ENCODE peak calls at places on chromosomes 5 and 9, in eight cellular contexts. W, K, F, S, U, Y, A and B are unnamed samples.

GRCh38 chr9:19378647-19379046 is 1.4 kb downstream of the RPS6 start:
- DNase-seq in W (no peak), K (no peak), F (no peak), S (no peak), U (no peak), Y (no peak), A (no peak), B (no peak)

GRCh38 chr5:179008667-179009066 is 13.5 kb upstream of the GRM6 start:
- DNase-seq in W (no peak), K (no peak), F (no peak), S (no peak), U (no peak), Y (no peak), A (no peak), B (no peak)

GRCh38 chr9:13444272-13444608 is 164.7 kb upstream of the MPDZ start:
- DNase-seq in W (no peak), K (no peak), F (no peak), S (no peak), U (no peak), Y (peak; percentile 40), A (no peak), B (no peak)

GRCh38 chr9:134534661-134535080 is 106.9 kb upstream of the COL5A1 start:
- DNase-seq in W (no peak), K (no peak), F (no peak), S (no peak), U (no peak), Y (no peak), A (no peak), B (no peak)

GRCh38 chr9:92747459-92748232 is 17.0 kb downstream of the BICD2 start:
- DNase-seq in W (no peak), K (no peak), F (no peak), S (peak; percentile 40), U (no peak), Y (no peak), A (no peak), B (peak; percentile 33)

GRCh38 chr5:115349001-115349817 is 52.8 kb upstream of the CCDC112 start:
- DNase-seq in W (peak; percentile 69), K (peak; percentile 2), F (peak; percentile 63), S (peak; percentile 96), U (no peak), Y (no peak), A (no peak), B (peak; percentile 62)

GRCh38 chr5:108919591-108920326 is 172.1 kb downstream of the FER start:
- DNase-seq in W (no peak), K (no peak), F (no peak), S (no peak), U (no peak), Y (no peak), A (no peak), B (no peak)

GRCh38 chr5:43312699-43313034 is 545 bp downstream of the HMGCS1 start:
- DNase-seq in W (no peak), K (no peak), F (peak; percentile 70), S (no peak), U (no peak), Y (no peak), A (no peak), B (no peak)

GRCh38 chr9:88387733-88388202 is 476 bp upstream of the SPIN1 start:
- DNase-seq in W (peak; percentile 9), K (peak; percentile 59), F (peak; percentile 35), S (peak; percentile 39), U (peak; percentile 81), Y (peak; percentile 63), A (no peak), B (peak; percentile 67)

GRCh38 chr9:128503870-128504269 is 649 bp upstream of the GLE1 start:
- DNase-seq in W (no peak), K (no peak), F (peak; percentile 36), S (peak; percentile 25), U (peak; percentile 64), Y (no peak), A (no peak), B (peak; percentile 64)

GRCh38 chr9:107039546-107039945 is 176.6 kb downstream of the ZNF462 start:
- DNase-seq in W (no peak), K (no peak), F (no peak), S (peak; percentile 80), U (no peak), Y (no peak), A (no peak), B (no peak)

GRCh38 chr9:107989544-107989943 is 500.0 kb upstream of the KLF4 start:
- DNase-seq in W (no peak), K (no peak), F (no peak), S (peak; percentile 52), U (no peak), Y (no peak), A (no peak), B (no peak)

GRCh38 chr5:174327896-174328295 is 282.4 kb downstream of the NSG2 start:
- DNase-seq in W (no peak), K (no peak), F (no peak), S (no peak), U (no peak), Y (no peak), A (no peak), B (no peak)

GRCh38 chr5:53403758-53404157 is 76.7 kb upstream of the FST start:
- DNase-seq in W (no peak), K (no peak), F (no peak), S (no peak), U (no peak), Y (no peak), A (no peak), B (no peak)

GRCh38 chr9:127980056-127980705 is 608 bp downstream of the EEIG1 start:
- DNase-seq in W (no peak), K (no peak), F (peak; percentile 77), S (no peak), U (peak; percentile 89), Y (no peak), A (peak; percentile 51), B (peak; percentile 76)

GRCh38 chr9:94097788-94098413 is 13.6 kb downstream of the PTPDC1 start:
- DNase-seq in W (peak; percentile 60), K (no peak), F (no peak), S (peak; percentile 96), U (no peak), Y (no peak), A (no peak), B (no peak)

GRCh38 chr5:77145666-77146065 is 58.6 kb upstream of the ZBED3 start:
- DNase-seq in W (peak; percentile 33), K (no peak), F (no peak), S (peak; percentile 75), U (no peak), Y (no peak), A (no peak), B (no peak)

GRCh38 chr5:176870110-176870591 is 29.0 kb downstream of the HK3 start:
- DNase-seq in W (no peak), K (no peak), F (peak; percentile 58), S (peak; percentile 58), U (no peak), Y (peak; percentile 25), A (no peak), B (peak; percentile 87)

GRCh38 chr5:41869150-41869738 is 981 bp downstream of the OXCT1 start:
- DNase-seq in W (no peak), K (no peak), F (peak; percentile 15), S (peak; percentile 49), U (no peak), Y (peak; percentile 76), A (no peak), B (peak; percentile 35)

GRCh38 chr9:120889606-120890396 is 12.8 kb upstream of the PHF19 start:
- DNase-seq in W (no peak), K (no peak), F (no peak), S (no peak), U (no peak), Y (no peak), A (no peak), B (no peak)

GRCh38 chr9:126307306-126308061 is 19.1 kb upstream of the MVB12B start:
- DNase-seq in W (no peak), K (peak; percentile 89), F (no peak), S (no peak), U (no peak), Y (peak; percentile 85), A (no peak), B (no peak)

GRCh38 chr9:126411948-126412284 is 85.3 kb downstream of the MVB12B start:
- DNase-seq in W (no peak), K (no peak), F (peak; percentile 37), S (no peak), U (no peak), Y (no peak), A (no peak), B (no peak)

GRCh38 chr5:80245986-80246781 is 9.7 kb downstream of the SERINC5 start:
- DNase-seq in W (no peak), K (no peak), F (peak; percentile 69), S (peak; percentile 48), U (no peak), Y (no peak), A (no peak), B (no peak)

GRCh38 chr5:163379298-163380155 is 57.9 kb upstream of the CCNG1 start:
- DNase-seq in W (no peak), K (no peak), F (no peak), S (peak; percentile 90), U (no peak), Y (no peak), A (no peak), B (no peak)

GRCh38 chr9:79883073-79883645 is 311.4 kb downstream of the TLE4 start:
- DNase-seq in W (no peak), K (no peak), F (peak; percentile 64), S (no peak), U (peak; percentile 76), Y (no peak), A (peak; percentile 57), B (no peak)